ENCODE peak calls at places on chromosomes 1 and 21, in six cellular contexts. One of them, this sample, is unnamed. For H3K9me3, the result is how much of the 10 kb centered on the place peaks cover.

GRCh38 chr1:223425550-223425949 is 32.3 kb downstream of the CCDC185 start:
- DNase-seq in K562: no peak
- DNase-seq in aorta: peak
- DNase-seq in endothelial cell of umbilical vein: no peak
- DNase-seq in BE2C: no peak
- DNase-seq in HAP-1: no peak
- DNase-seq in this sample: no peak

GRCh38 chr1:164930241-164930640 is 371.3 kb downstream of the PBX1 start:
- DNase-seq in HAP-1: no peak
- DNase-seq in BE2C: no peak
- DNase-seq in endothelial cell of umbilical vein: no peak
- DNase-seq in K562: no peak
- DNase-seq in aorta: no peak
- DNase-seq in this sample: no peak

GRCh38 chr1:160221089-160221488 is 15.9 kb downstream of the PEA15 start:
- DNase-seq in BE2C: no peak
- DNase-seq in K562: no peak
- DNase-seq in aorta: no peak
- DNase-seq in endothelial cell of umbilical vein: no peak
- DNase-seq in HAP-1: no peak
- DNase-seq in this sample: no peak

GRCh38 chr1:55067022-55067781 is 27.9 kb downstream of the PCSK9 start:
- DNase-seq in HAP-1: no peak
- DNase-seq in aorta: no peak
- DNase-seq in BE2C: no peak
- DNase-seq in endothelial cell of umbilical vein: no peak
- DNase-seq in K562: no peak
- DNase-seq in this sample: no peak

GRCh38 chr1:224767031-224767430 is 150.9 kb downstream of the CNIH3 start:
- DNase-seq in HAP-1: no peak
- DNase-seq in K562: no peak
- DNase-seq in aorta: no peak
- DNase-seq in BE2C: no peak
- DNase-seq in endothelial cell of umbilical vein: no peak
- DNase-seq in this sample: no peak

GRCh38 chr1:30407862-30408580 is 315.4 kb downstream of the MATN1 start:
- DNase-seq in aorta: peak
- DNase-seq in HAP-1: no peak
- DNase-seq in K562: no peak
- DNase-seq in BE2C: peak
- DNase-seq in endothelial cell of umbilical vein: no peak
- DNase-seq in this sample: peak

GRCh38 chr1:167161242-167161641 is 59.4 kb upstream of the POU2F1 start:
- DNase-seq in endothelial cell of umbilical vein: no peak
- DNase-seq in aorta: no peak
- DNase-seq in HAP-1: no peak
- DNase-seq in BE2C: no peak
- DNase-seq in K562: no peak
- DNase-seq in this sample: peak

GRCh38 chr1:198212675-198213074 is 55.9 kb downstream of the NEK7 start:
- DNase-seq in HAP-1: no peak
- DNase-seq in endothelial cell of umbilical vein: no peak
- DNase-seq in BE2C: no peak
- DNase-seq in aorta: no peak
- DNase-seq in K562: no peak
- DNase-seq in this sample: peak

GRCh38 chr1:153669606-153670005 is 1.2 kb downstream of the ILF2 start:
- DNase-seq in HAP-1: no peak
- DNase-seq in aorta: no peak
- DNase-seq in K562: no peak
- DNase-seq in BE2C: no peak
- DNase-seq in endothelial cell of umbilical vein: no peak
- DNase-seq in this sample: no peak

GRCh38 chr1:74650561-74650960 is 23.0 kb downstream of the ERICH3 start:
- DNase-seq in K562: no peak
- DNase-seq in HAP-1: no peak
- DNase-seq in endothelial cell of umbilical vein: no peak
- DNase-seq in BE2C: no peak
- DNase-seq in aorta: no peak
- DNase-seq in this sample: no peak

GRCh38 chr21:45972353-45972715 is 9.2 kb upstream of the COL6A1 start:
- DNase-seq in BE2C: no peak
- DNase-seq in K562: no peak
- DNase-seq in HAP-1: no peak
- DNase-seq in endothelial cell of umbilical vein: no peak
- DNase-seq in aorta: peak
- DNase-seq in this sample: no peak

GRCh38 chr1:43270421-43271095 is 775 bp downstream of the TMEM125 start:
- DNase-seq in endothelial cell of umbilical vein: no peak
- DNase-seq in K562: peak
- DNase-seq in BE2C: no peak
- DNase-seq in aorta: no peak
- DNase-seq in HAP-1: no peak
- DNase-seq in this sample: peak

GRCh38 chr1:164604541-164604940 is 45.6 kb downstream of the PBX1 start:
- DNase-seq in K562: no peak
- DNase-seq in aorta: no peak
- DNase-seq in HAP-1: no peak
- DNase-seq in endothelial cell of umbilical vein: no peak
- DNase-seq in BE2C: no peak
- DNase-seq in this sample: peak

GRCh38 chr1:9624081-9624480 is 27.4 kb upstream of the PIK3CD start:
- DNase-seq in BE2C: no peak
- DNase-seq in endothelial cell of umbilical vein: no peak
- DNase-seq in HAP-1: no peak
- DNase-seq in aorta: no peak
- DNase-seq in K562: no peak
- DNase-seq in this sample: no peak

GRCh38 chr1:39205102-39205780 is 746 bp downstream of the MACF1 start:
- DNase-seq in aorta: peak
- DNase-seq in BE2C: no peak
- DNase-seq in endothelial cell of umbilical vein: peak
- DNase-seq in K562: peak
- DNase-seq in HAP-1: no peak
- DNase-seq in this sample: peak

GRCh38 chr1:221637641-221638041 is 104.2 kb downstream of the DUSP10 start:
- DNase-seq in endothelial cell of umbilical vein: no peak
- DNase-seq in HAP-1: no peak
- DNase-seq in BE2C: peak
- DNase-seq in K562: no peak
- DNase-seq in aorta: no peak
- DNase-seq in this sample: peak

GRCh38 chr1:1019122-1019999 is 559 bp upstream of the AGRN start:
- DNase-seq in aorta: peak
- DNase-seq in BE2C: peak
- DNase-seq in endothelial cell of umbilical vein: peak
- DNase-seq in HAP-1: peak
- DNase-seq in K562: peak
- DNase-seq in this sample: peak

GRCh38 chr1:53139911-53140310 is 2.5 kb downstream of the SLC1A7 start:
- DNase-seq in endothelial cell of umbilical vein: peak
- DNase-seq in BE2C: no peak
- DNase-seq in K562: no peak
- DNase-seq in aorta: no peak
- DNase-seq in HAP-1: peak
- DNase-seq in this sample: peak

GRCh38 chr1:87362063-87362833 is 33.6 kb downstream of the LMO4 start:
- DNase-seq in HAP-1: no peak
- DNase-seq in K562: no peak
- DNase-seq in endothelial cell of umbilical vein: no peak
- DNase-seq in BE2C: no peak
- DNase-seq in aorta: no peak
- DNase-seq in this sample: no peak

GRCh38 chr1:9166289-9167235 is 37.7 kb upstream of the GPR157 start:
- DNase-seq in endothelial cell of umbilical vein: peak
- DNase-seq in HAP-1: no peak
- DNase-seq in K562: no peak
- DNase-seq in aorta: no peak
- DNase-seq in BE2C: no peak
- DNase-seq in this sample: peak

GRCh38 chr1:40140211-40140709 is 20.9 kb upstream of the RLF start:
- DNase-seq in aorta: no peak
- DNase-seq in K562: no peak
- DNase-seq in BE2C: no peak
- DNase-seq in HAP-1: no peak
- DNase-seq in endothelial cell of umbilical vein: no peak
- DNase-seq in this sample: peak

GRCh38 chr1:62407398-62408009 is 29.3 kb upstream of the USP1 start:
- DNase-seq in K562: peak
- DNase-seq in aorta: no peak
- DNase-seq in BE2C: peak
- DNase-seq in HAP-1: peak
- DNase-seq in endothelial cell of umbilical vein: peak
- DNase-seq in this sample: peak

GRCh38 chr1:180923024-180923841 is 10.5 kb downstream of the KIAA1614 start:
- DNase-seq in HAP-1: peak
- DNase-seq in endothelial cell of umbilical vein: no peak
- DNase-seq in aorta: no peak
- DNase-seq in BE2C: peak
- DNase-seq in K562: peak
- DNase-seq in this sample: peak

GRCh38 chr21:14453339-14453738 is 70.4 kb upstream of the HSPA13 start:
- DNase-seq in endothelial cell of umbilical vein: no peak
- DNase-seq in HAP-1: no peak
- DNase-seq in BE2C: no peak
- DNase-seq in aorta: no peak
- DNase-seq in K562: no peak
- DNase-seq in this sample: no peak

GRCh38 chr1:27496604-27497155 is 6.7 kb upstream of the WASF2 start:
- DNase-seq in BE2C: peak
- DNase-seq in HAP-1: no peak
- DNase-seq in K562: no peak
- DNase-seq in aorta: peak
- DNase-seq in endothelial cell of umbilical vein: no peak
- DNase-seq in this sample: no peak

GRCh38 chr1:51728611-51729155 is 111.8 kb downstream of the OSBPL9 start:
- DNase-seq in K562: no peak
- DNase-seq in BE2C: no peak
- DNase-seq in endothelial cell of umbilical vein: peak
- DNase-seq in aorta: no peak
- DNase-seq in HAP-1: no peak
- DNase-seq in this sample: peak

GRCh38 chr1:222892137-222892763 is 77.4 kb downstream of the DISP1 start:
- DNase-seq in aorta: no peak
- DNase-seq in K562: no peak
- DNase-seq in endothelial cell of umbilical vein: peak
- DNase-seq in HAP-1: no peak
- DNase-seq in BE2C: no peak
- DNase-seq in this sample: peak

GRCh38 chr1:906532-907420 is 16.9 kb upstream of the SAMD11 start:
- DNase-seq in aorta: peak
- DNase-seq in BE2C: no peak
- DNase-seq in HAP-1: no peak
- DNase-seq in endothelial cell of umbilical vein: no peak
- DNase-seq in K562: peak
- DNase-seq in this sample: peak

GRCh38 chr1:106637566-106637965 is 418.9 kb upstream of the PRMT6 start:
- DNase-seq in BE2C: no peak
- DNase-seq in endothelial cell of umbilical vein: no peak
- DNase-seq in HAP-1: no peak
- DNase-seq in aorta: no peak
- DNase-seq in K562: no peak
- DNase-seq in this sample: no peak

GRCh38 chr1:152410028-152410427 is 4.0 kb downstream of the CRNN start:
- DNase-seq in aorta: no peak
- DNase-seq in HAP-1: no peak
- DNase-seq in BE2C: no peak
- DNase-seq in endothelial cell of umbilical vein: no peak
- DNase-seq in K562: no peak
- DNase-seq in this sample: no peak
- H3K9me3 ChIP-seq in aorta: under half
- H3K9me3 ChIP-seq in HAP-1: under half
- H3K9me3 ChIP-seq in BE2C: under half
- H3K9me3 ChIP-seq in endothelial cell of umbilical vein: under half
- H3K9me3 ChIP-seq in K562: under half
- H3K9me3 ChIP-seq in this sample: under half

GRCh38 chr1:228314315-228314657 is 92.3 kb downstream of the TRIM11 start:
- DNase-seq in aorta: peak
- DNase-seq in BE2C: peak
- DNase-seq in endothelial cell of umbilical vein: no peak
- DNase-seq in K562: no peak
- DNase-seq in HAP-1: no peak
- DNase-seq in this sample: no peak
- H3K9me3 ChIP-seq in aorta: under half
- H3K9me3 ChIP-seq in BE2C: under half
- H3K9me3 ChIP-seq in endothelial cell of umbilical vein: under half
- H3K9me3 ChIP-seq in K562: under half
- H3K9me3 ChIP-seq in HAP-1: under half
- H3K9me3 ChIP-seq in this sample: under half

GRCh38 chr1:3011631-3012510 is 9.4 kb upstream of the ACTRT2 start:
- DNase-seq in BE2C: no peak
- DNase-seq in K562: no peak
- DNase-seq in endothelial cell of umbilical vein: no peak
- DNase-seq in aorta: no peak
- DNase-seq in HAP-1: no peak
- DNase-seq in this sample: no peak
- H3K9me3 ChIP-seq in BE2C: under half
- H3K9me3 ChIP-seq in K562: under half
- H3K9me3 ChIP-seq in endothelial cell of umbilical vein: under half
- H3K9me3 ChIP-seq in aorta: under half
- H3K9me3 ChIP-seq in HAP-1: under half
- H3K9me3 ChIP-seq in this sample: under half

GRCh38 chr1:2811526-2811905 is 10.0 kb upstream of the TTC34 start:
- DNase-seq in BE2C: no peak
- DNase-seq in aorta: no peak
- DNase-seq in HAP-1: no peak
- DNase-seq in endothelial cell of umbilical vein: no peak
- DNase-seq in K562: no peak
- DNase-seq in this sample: no peak
- H3K9me3 ChIP-seq in BE2C: under half
- H3K9me3 ChIP-seq in aorta: under half
- H3K9me3 ChIP-seq in HAP-1: under half
- H3K9me3 ChIP-seq in endothelial cell of umbilical vein: under half
- H3K9me3 ChIP-seq in K562: under half
- H3K9me3 ChIP-seq in this sample: under half

DNA sequence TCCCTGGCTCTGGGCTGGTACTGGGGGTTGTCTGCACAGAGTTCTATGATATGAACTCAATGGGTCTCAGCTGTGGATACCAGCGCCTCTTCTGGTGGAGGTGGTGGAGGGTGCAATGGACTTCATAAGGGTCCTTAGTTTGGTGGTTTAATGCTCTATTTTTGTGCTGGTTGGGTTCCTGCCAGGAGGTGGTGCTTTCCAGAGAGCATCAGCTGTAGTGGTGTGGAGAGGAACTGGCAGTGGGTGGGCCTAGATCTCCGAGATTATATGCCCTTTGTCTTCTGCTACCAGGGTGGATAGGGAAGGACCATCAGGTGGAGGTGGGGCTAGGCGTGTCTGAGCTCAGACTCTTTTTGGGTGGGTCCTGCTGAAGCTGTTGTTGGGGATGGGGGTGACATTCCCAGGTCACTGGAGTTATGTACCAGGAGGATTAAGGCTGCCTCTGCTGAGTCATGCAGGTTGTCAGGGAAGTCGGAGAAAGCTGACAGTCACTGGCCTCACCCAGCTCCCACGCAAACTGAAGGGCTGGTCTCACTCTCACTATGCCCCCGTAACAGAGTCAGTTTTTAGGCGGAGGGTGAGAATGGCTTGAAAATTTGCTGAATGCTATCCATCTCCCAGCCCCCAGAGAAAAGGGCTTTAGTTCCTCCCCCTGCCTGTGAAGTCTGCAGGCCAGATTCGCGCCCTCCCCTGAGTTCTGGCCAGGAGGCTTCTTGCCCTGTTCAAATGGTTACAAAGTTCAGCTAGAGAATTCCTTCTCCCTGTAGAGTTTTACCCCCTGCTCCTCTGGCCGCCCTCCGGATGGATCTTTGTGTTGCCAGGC is 902.9 kb downstream of the LTN1 start:
- DNase-seq in BE2C: no peak
- DNase-seq in aorta: peak
- DNase-seq in K562: no peak
- DNase-seq in endothelial cell of umbilical vein: no peak
- DNase-seq in HAP-1: no peak
- DNase-seq in this sample: no peak
- H3K9me3 ChIP-seq in BE2C: under half
- H3K9me3 ChIP-seq in aorta: under half
- H3K9me3 ChIP-seq in K562: under half
- H3K9me3 ChIP-seq in endothelial cell of umbilical vein: under half
- H3K9me3 ChIP-seq in HAP-1: under half
- H3K9me3 ChIP-seq in this sample: under half